ENCODE peak calls at places on chromosomes 11 and 22, in six cellular contexts. G is activated T-cell treated with anti-CD3 and anti-CD28 coated beads for 1 hour, F is GM13977, N is epithelial cell of esophagus, U is iris pigment epithelial cell, T is cardiac fibroblast. A is an unnamed sample.

GRCh38 chr11:77883775-77884174 is 62.8 kb downstream of the AAMDC start:
- DNase-seq in T (no peak), N (no peak), U (peak), F (no peak), G (no peak), A (no peak)

GRCh38 chr11:30244255-30244654 is 13.4 kb downstream of the FSHB start:
- DNase-seq in F (no peak), T (peak), N (peak), U (peak), G (no peak), A (no peak)

GRCh38 chr22:28247114-28247513 is 328.1 kb upstream of the PITPNB start:
- DNase-seq in F (no peak), G (no peak), U (no peak), T (no peak), N (no peak), A (no peak)

GRCh38 chr11:88604255-88604654 is 266.7 kb upstream of the CTSC start:
- DNase-seq in F (no peak), T (peak), N (peak), U (peak), G (no peak), A (no peak)

GRCh38 chr22:35510481-35510934 is 30.1 kb upstream of the RASD2 start:
- DNase-seq in T (no peak), N (peak), G (no peak), F (no peak), U (peak), A (no peak)

GRCh38 chr22:29208879-29209623 is 3.4 kb downstream of the EMID1 start:
- DNase-seq in U (no peak), G (no peak), T (no peak), F (no peak), N (no peak), A (no peak)

GRCh38 chr22:19943665-19944026 is 2.0 kb upstream of the TXNRD2 start:
- DNase-seq in U (peak), T (peak), F (no peak), N (no peak), G (no peak), A (no peak)

GRCh38 chr22:17570851-17571631 is 7.7 kb downstream of the SLC25A18 start:
- DNase-seq in T (peak), U (peak), N (peak), F (no peak), G (no peak), A (no peak)

GRCh38 chr11:12592283-12592682 is 81.9 kb upstream of the TEAD1 start:
- DNase-seq in G (no peak), U (no peak), F (no peak), T (no peak), N (no peak), A (no peak)

GRCh38 chr11:96864998-96865397 is 475.2 kb downstream of the JRKL start:
- DNase-seq in N (no peak), F (no peak), T (no peak), G (no peak), U (no peak), A (no peak)

GRCh38 chr11:65077466-65077865 is 6.4 kb downstream of the CDCA5 start:
- DNase-seq in T (no peak), F (no peak), G (no peak), U (no peak), N (peak), A (no peak)

GRCh38 chr11:63535734-63536133 is 874 bp upstream of the PLAAT4 start:
- DNase-seq in T (no peak), F (no peak), U (no peak), G (no peak), N (no peak), A (no peak)

GRCh38 chr11:85062626-85063025 is 564.5 kb downstream of the DLG2 start:
- DNase-seq in U (no peak), F (peak), N (no peak), T (no peak), G (no peak), A (no peak)

GRCh38 chr11:125378596-125378995 is 117.5 kb downstream of the FEZ1 start:
- DNase-seq in U (no peak), N (no peak), T (no peak), G (no peak), F (no peak), A (no peak)

GRCh38 chr22:20055654-20056053 is 24.4 kb upstream of the DGCR8 start:
- DNase-seq in U (no peak), T (no peak), F (no peak), N (no peak), G (no peak), A (no peak)

GRCh38 chr11:116980136-116980793 is 118.0 kb downstream of the SIK3 start:
- DNase-seq in F (peak), U (no peak), T (no peak), G (no peak), N (no peak), A (no peak)

GRCh38 chr22:20015971-20016733 is 471 bp downstream of the ARVCF start:
- DNase-seq in N (no peak), F (no peak), U (no peak), T (no peak), G (peak), A (no peak)

GRCh38 chr11:117908959-117909610 is 20.1 kb downstream of the TMPRSS13 start:
- DNase-seq in T (no peak), N (no peak), U (no peak), F (no peak), G (no peak), A (no peak)

GRCh38 chr11:73402834-73403185 is 26.6 kb downstream of the RELT start:
- DNase-seq in T (peak), F (peak), U (no peak), G (no peak), N (peak), A (no peak)